ENCODE peak calls at places on chromosome 1, in nine cellular contexts. P, Q, Z, K, F, V, J, D and L are unnamed samples.

GRCh38 chr1:206560021-206560716 is 52.1 kb downstream of the EIF2D start:
- DNase-seq in P (no peak), Q (no peak), Z (no peak), K (no peak), F (no peak), V (peak), J (no peak), D (no peak), L (no peak)

GRCh38 chr1:162373541-162374375 is 2.9 kb downstream of the SPATA46 start:
- DNase-seq in P (no peak), Q (no peak), Z (no peak), K (no peak), F (no peak), V (no peak), J (no peak), D (no peak), L (peak)

GRCh38 chr1:1437033-1437903 is 1.8 kb downstream of the VWA1 start:
- DNase-seq in P (peak), Q (peak), Z (no peak), K (no peak), F (peak), V (no peak), J (no peak), D (no peak), L (no peak)

GRCh38 chr1:38128511-38128910 is 81.9 kb upstream of the POU3F1 start:
- DNase-seq in P (no peak), Q (no peak), Z (no peak), K (no peak), F (no peak), V (no peak), J (no peak), D (no peak), L (no peak)

GRCh38 chr1:32863516-32864245 is 7.0 kb downstream of the FNDC5 start:
- DNase-seq in P (no peak), Q (no peak), Z (no peak), K (no peak), F (no peak), V (no peak), J (no peak), D (no peak), L (no peak)

GRCh38 chr1:233057836-233058235 is 107.4 kb downstream of the NTPCR start:
- DNase-seq in P (no peak), Q (no peak), Z (no peak), K (no peak), F (no peak), V (no peak), J (no peak), D (no peak), L (no peak)

GRCh38 chr1:171860696-171861095 is 19.4 kb downstream of the DNM3 start:
- DNase-seq in P (no peak), Q (no peak), Z (no peak), K (no peak), F (no peak), V (no peak), J (no peak), D (no peak), L (no peak)

GRCh38 chr1:157197906-157198435 is 59.8 kb upstream of the ETV3 start:
- DNase-seq in P (no peak), Q (no peak), Z (no peak), K (no peak), F (no peak), V (no peak), J (no peak), D (no peak), L (no peak)

GRCh38 chr1:174995121-174995520 is 4.6 kb upstream of the CACYBP start:
- DNase-seq in P (no peak), Q (no peak), Z (no peak), K (no peak), F (no peak), V (no peak), J (no peak), D (no peak), L (no peak)

GRCh38 chr1:70382682-70383081 is 28.2 kb upstream of the ANKRD13C start:
- DNase-seq in P (no peak), Q (no peak), Z (no peak), K (no peak), F (no peak), V (no peak), J (no peak), D (no peak), L (no peak)

GRCh38 chr1:85259118-85259865 is at the start of gene C1orf52:
- DNase-seq in P (peak), Q (peak), Z (peak), K (peak), F (peak), V (peak), J (peak), D (peak), L (peak)

GRCh38 chr1:213979751-213980605 is 7.8 kb upstream of the PROX1 start:
- DNase-seq in P (peak), Q (no peak), Z (no peak), K (no peak), F (no peak), V (no peak), J (no peak), D (no peak), L (no peak)

GRCh38 chr1:119141020-119141424 is 569 bp upstream of the WARS2 start:
- DNase-seq in P (peak), Q (no peak), Z (no peak), K (peak), F (no peak), V (peak), J (no peak), D (peak), L (no peak)

GRCh38 chr1:46401964-46402626 is 8.0 kb downstream of the FAAH start:
- DNase-seq in P (peak), Q (peak), Z (no peak), K (peak), F (peak), V (no peak), J (no peak), D (no peak), L (peak)

GRCh38 chr1:59298178-59298583 is 1.3 kb downstream of the FGGY start:
- DNase-seq in P (peak), Q (no peak), Z (no peak), K (no peak), F (no peak), V (no peak), J (no peak), D (no peak), L (no peak)

GRCh38 chr1:31712041-31712440 is 8.2 kb upstream of the COL16A1 start:
- DNase-seq in P (peak), Q (peak), Z (no peak), K (no peak), F (no peak), V (no peak), J (no peak), D (no peak), L (no peak)

GRCh38 chr1:226891846-226892533 is 21.6 kb downstream of the PSEN2 start:
- DNase-seq in P (no peak), Q (peak), Z (no peak), K (peak), F (no peak), V (no peak), J (no peak), D (no peak), L (no peak)

GRCh38 chr1:223227031-223227430 is 84.0 kb upstream of the TLR5 start:
- DNase-seq in P (no peak), Q (no peak), Z (no peak), K (no peak), F (no peak), V (no peak), J (no peak), D (no peak), L (no peak)

GRCh38 chr1:168408531-168409242 is 128.0 kb downstream of the TBX19 start:
- DNase-seq in P (no peak), Q (no peak), Z (peak), K (peak), F (no peak), V (peak), J (no peak), D (peak), L (peak)

GRCh38 chr1:212229654-212230053 is 55.6 kb upstream of the PPP2R5A start:
- DNase-seq in P (no peak), Q (peak), Z (no peak), K (peak), F (no peak), V (no peak), J (no peak), D (no peak), L (peak)

GRCh38 chr1:235867903-235868469 is 1.3 kb upstream of the LYST start:
- DNase-seq in P (no peak), Q (no peak), Z (no peak), K (no peak), F (no peak), V (peak), J (no peak), D (peak), L (no peak)

GRCh38 chr1:203523667-203524066 is 29.7 kb downstream of the OPTC start:
- DNase-seq in P (no peak), Q (no peak), Z (no peak), K (no peak), F (no peak), V (no peak), J (no peak), D (no peak), L (no peak)

GRCh38 chr1:22018583-22019559 is 17.4 kb downstream of the CELA3A start:
- DNase-seq in P (no peak), Q (peak), Z (no peak), K (peak), F (no peak), V (peak), J (no peak), D (peak), L (peak)